ENCODE peak calls at places on chromosomes 11 and 22, in four cellular contexts. B is stomach, L is A549, F is body of pancreas. N is an unnamed sample.

GRCh38 chr11:63998558-63999348 is 12.5 kb downstream of the OTUB1 start:
- DNase-seq in B (peak; percentile 65), L (peak; percentile 37), F (no peak), N (no peak)

GRCh38 chr22:25840162-25840561 is 98.2 kb downstream of the MYO18B start:
- DNase-seq in B (no peak), L (no peak), F (no peak), N (no peak)

GRCh38 chr22:29184886-29185575 is 20.7 kb upstream of the EMID1 start:
- DNase-seq in B (no peak), L (no peak), F (no peak), N (no peak)

GRCh38 chr11:93986716-93987115 is 34.4 kb upstream of the HEPHL1 start:
- DNase-seq in B (peak; percentile 48), L (peak; percentile 14), F (peak; percentile 52), N (no peak)

GRCh38 chr11:89491141-89491690 is at the start of gene NOX4:
- DNase-seq in B (peak; percentile 30), L (no peak), F (no peak), N (no peak)

GRCh38 chr11:46348566-46348981 is 1.3 kb downstream of the DGKZ start:
- DNase-seq in B (no peak), L (no peak), F (peak; percentile 39), N (no peak)

GRCh38 chr22:44026630-44027511 is 2.8 kb downstream of the PARVB start:
- DNase-seq in B (peak; percentile 70), L (no peak), F (peak; percentile 24), N (peak; percentile 74)

GRCh38 chr11:36724742-36725387 is 126.8 kb upstream of the RAG2 start:
- DNase-seq in B (no peak), L (no peak), F (no peak), N (no peak)

GRCh38 chr22:44172370-44173108 is 8.2 kb upstream of the PARVG start:
- DNase-seq in B (peak; percentile 52), L (no peak), F (peak; percentile 25), N (no peak)

GRCh38 chr11:85346484-85346883 is 280.7 kb downstream of the DLG2 start:
- DNase-seq in B (no peak), L (no peak), F (no peak), N (no peak)

GRCh38 chr11:85348945-85349344 is 278.2 kb downstream of the DLG2 start:
- DNase-seq in B (no peak), L (no peak), F (no peak), N (no peak)

DNA sequence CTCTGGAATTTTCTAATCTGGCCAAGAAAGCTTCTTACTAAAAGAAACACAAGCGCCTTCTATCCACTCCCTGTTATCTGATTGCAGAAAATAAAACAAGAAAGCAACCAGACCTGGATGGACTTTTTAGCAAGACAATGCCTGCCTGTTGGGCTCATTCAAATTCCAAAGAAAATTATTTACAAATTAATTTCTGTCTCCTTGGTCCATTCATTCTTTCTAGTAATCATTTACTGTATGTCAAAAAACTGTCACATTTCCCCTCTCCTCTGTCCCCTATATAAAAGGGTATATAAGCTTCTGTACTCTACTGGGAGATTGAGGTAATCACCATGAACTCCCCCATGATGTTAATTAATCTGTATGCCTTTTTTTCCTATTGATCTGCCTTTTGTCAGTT is 279.9 kb downstream of the DLG2 start:
- DNase-seq in B (no peak), L (no peak), F (no peak), N (no peak)
- H3K4me3 ChIP-seq in B (no peak overlapping the region), L (no peak overlapping the region), F (no peak overlapping the region), N (no peak overlapping the region)

DNA sequence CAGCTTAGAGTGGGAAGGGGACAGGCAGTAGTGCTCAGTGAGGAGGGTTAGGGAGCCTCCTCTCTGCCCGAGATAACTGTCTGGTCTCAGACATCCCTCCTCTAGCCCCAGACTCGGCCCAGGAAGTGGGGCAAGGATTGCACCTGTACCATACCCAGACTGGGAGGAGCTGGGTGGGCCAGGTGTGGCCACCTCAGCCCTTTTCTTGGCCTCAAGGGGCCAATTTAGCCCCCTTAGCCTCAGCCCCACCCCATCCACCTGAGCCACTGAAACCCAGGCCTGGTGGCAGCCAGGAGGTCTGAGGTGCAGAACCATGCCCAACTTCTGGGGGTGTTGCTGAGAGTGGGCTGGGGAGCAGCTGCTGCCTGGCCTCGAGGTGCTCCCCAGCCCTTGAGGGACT is 6.5 kb downstream of the RELT start:
- DNase-seq in B (no peak), L (no peak), F (no peak), N (no peak)
- H3K4me1 ChIP-seq in B (peaks cover 7% of the 10 kb centered on the region), L (peaks cover 60% of the 10 kb centered on the region), F (peaks cover 11% of the 10 kb centered on the region), N (peaks cover 36% of the 10 kb centered on the region)

DNA sequence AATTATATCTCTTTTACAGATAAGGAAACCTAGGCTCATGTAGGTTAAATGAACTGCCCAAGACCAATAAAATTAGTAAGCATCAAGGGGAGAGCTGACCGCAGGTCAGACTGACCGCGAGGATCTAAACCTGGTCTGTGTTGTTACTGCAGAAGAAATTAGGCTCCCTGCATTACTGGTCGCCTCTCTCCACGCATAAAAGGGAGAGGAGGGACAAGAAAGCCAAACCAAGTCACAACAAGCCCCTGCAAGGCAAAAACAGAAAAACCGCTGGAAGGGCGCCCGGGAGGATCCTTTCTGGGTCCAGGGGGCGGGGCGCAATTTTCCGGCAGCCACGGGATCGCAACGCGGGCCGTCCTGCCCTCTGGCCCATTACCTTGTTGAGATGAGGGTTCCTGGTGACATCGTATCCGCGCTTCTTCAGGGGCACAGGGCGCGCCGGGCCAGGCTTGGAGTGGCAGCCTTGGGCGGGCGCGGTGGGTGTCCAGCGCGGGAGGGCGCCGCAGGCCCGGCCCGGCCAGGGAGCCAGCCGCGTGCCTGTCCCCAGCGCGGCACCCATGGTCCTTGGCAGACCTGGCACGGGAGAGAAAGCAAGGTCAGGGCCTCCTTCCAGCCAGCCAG is 920 bp downstream of the ME3 start:
- DNase-seq in B (peak; percentile 56), L (peak; percentile 53), F (peak; percentile 65), N (no peak)
- TF ChIP-seq POLR2A in B (no peak), L (peak; percentile 10), F (no peak), N (no peak)

GRCh38 chr22:20957118-20957690 is 9.9 kb upstream of the AIFM3 start:
- DNase-seq in B (peak; percentile 30), L (peak; percentile 53), F (peak; percentile 32), N (no peak)
- H3K4me3 ChIP-seq in B (peak overlapping the region; percentile 65), L (peak overlapping the region; percentile 84), F (peak overlapping the region; percentile 60), N (peak overlapping the region; percentile 57)

GRCh38 chr11:110939471-110939870 is 227.2 kb upstream of the ARHGAP20 start:
- DNase-seq in B (no peak), L (no peak), F (no peak), N (no peak)
- H3K4me1 ChIP-seq in B (no peaks in the 10 kb centered on the region), L (no peaks in the 10 kb centered on the region), F (no peaks in the 10 kb centered on the region), N (no peaks in the 10 kb centered on the region)

DNA sequence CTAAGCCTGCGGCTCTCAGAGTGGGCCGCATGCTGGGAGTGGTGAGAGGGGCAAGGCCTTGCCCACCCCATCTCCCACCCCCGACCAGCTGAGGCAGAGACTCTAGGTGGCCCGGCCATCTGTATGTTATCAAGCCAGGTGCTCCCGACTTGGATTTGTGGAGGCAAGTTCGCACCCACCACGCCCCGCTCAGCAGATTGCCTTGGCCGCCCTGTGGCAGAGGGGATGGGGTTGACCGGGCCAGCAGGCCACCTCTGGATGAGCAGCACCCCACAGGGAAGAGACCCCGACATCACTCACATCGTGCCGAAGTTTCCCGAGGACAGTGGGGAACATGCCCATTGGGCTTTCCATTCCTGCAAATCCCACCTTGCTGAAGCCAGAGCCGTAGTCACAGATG is 40.8 kb downstream of the DHCR7 start:
- DNase-seq in B (no peak), L (no peak), F (no peak), N (no peak)
- TF ChIP-seq POLR2A in B (no peak), L (no peak), F (no peak), N (no peak)

GRCh38 chr22:38080847-38081635 is 2.9 kb downstream of the SLC16A8 start:
- DNase-seq in B (peak; percentile 39), L (no peak), F (no peak), N (no peak)

GRCh38 chr22:38082986-38083710 is 836 bp downstream of the SLC16A8 start:
- DNase-seq in B (no peak), L (no peak), F (no peak), N (no peak)

GRCh38 chr22:38080468-38080846 is 3.5 kb downstream of the SLC16A8 start:
- DNase-seq in B (no peak), L (no peak), F (no peak), N (no peak)

GRCh38 chr22:38081941-38082828 is 1.8 kb downstream of the SLC16A8 start:
- DNase-seq in B (no peak), L (no peak), F (no peak), N (no peak)

DNA sequence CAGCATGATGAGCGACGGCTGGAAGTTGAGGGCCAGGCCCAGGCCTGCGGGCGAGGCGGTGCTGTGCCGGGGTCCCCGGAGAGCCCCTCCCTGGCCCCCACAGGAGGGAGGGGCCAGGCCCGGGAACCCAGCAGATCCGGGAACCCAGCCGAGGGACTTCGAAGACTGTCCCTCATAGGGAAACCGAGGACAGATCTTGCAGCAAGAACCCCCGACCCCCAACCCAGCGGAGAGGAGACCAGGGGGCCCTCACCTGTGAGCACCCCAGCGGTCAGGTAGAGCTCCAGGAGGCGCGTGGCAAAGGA is 2.4 kb downstream of the SLC16A8 start:
- DNase-seq in B (no peak), L (no peak), F (no peak), N (no peak)
- H3K4me3 ChIP-seq in B (peak overlapping the region; percentile 29), L (no peak overlapping the region), F (no peak overlapping the region), N (peak overlapping the region; percentile 63)

DNA sequence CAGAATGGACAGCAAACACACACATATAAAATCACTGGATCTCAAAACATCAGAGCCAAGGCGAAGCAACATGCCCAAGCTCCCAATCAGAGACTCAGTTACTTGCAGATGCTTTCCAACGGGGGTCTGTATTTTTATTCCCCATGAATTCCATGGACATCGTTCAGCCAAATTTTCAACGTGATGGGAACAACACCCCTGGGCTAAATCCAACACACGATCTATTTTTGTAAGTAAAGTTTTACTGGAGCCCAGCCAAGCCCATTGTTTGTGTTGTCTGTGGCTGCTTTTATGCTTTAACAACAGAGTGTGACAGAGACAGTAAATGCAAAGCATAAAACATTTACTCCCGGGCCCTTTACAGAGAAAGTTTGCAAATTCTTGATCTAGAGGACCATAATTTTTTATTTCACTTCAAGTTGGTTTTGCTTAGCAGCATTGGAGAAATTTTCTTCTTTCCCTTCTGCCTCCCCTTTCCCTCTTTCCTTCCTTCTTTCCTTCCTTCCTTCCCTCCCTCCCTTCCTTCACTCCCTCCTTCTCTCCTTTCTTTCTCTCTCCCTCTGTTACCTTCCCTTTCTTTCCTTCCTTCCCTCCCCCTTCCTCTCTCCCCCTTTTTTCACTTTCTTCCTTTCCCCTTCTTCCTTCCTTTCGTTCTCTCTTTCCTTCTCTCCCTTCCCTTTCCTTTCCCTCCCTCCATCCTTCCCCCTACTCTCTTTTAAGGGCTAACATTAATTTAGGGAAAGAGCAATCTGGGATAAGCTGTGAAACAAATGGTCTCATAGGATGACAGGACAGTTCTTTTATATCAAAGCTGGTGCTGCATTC is 33.9 kb downstream of the SLC5A1 start:
- DNase-seq in B (no peak), L (no peak), F (no peak), N (no peak)
- H3K4me1 ChIP-seq in B (no peaks in the 10 kb centered on the region), L (peaks cover 27% of the 10 kb centered on the region), F (peaks cover 23% of the 10 kb centered on the region), N (no peaks in the 10 kb centered on the region)

GRCh38 chr11:112881461-112881860 is 79.8 kb upstream of the NCAM1 start:
- DNase-seq in B (peak; percentile 49), L (peak; percentile 20), F (peak; percentile 65), N (peak; percentile 2)
- TF ChIP-seq POLR2A in B (no peak), L (no peak), F (no peak), N (no peak)